ENCODE peak calls at places on chromosome 13, in nine cellular contexts. K is left lung, F is heart right ventricle, I is GM23338, G is endodermal cell, J is cardiac muscle cell, C is uterus, Q is tibial nerve, V is psoas muscle. A is an unnamed sample.

GRCh38 chr13:78589206-78589605 is 14.1 kb downstream of the POU4F1 start:
- DNase-seq in C (no peak), G (peak; percentile 95), V (no peak), I (peak; percentile 94), J (peak; percentile 87), K (no peak), Q (no peak), F (peak; percentile 56), A (no peak)

GRCh38 chr13:47114030-47114429 is 217.2 kb upstream of the HTR2A start:
- DNase-seq in F (no peak), K (no peak), V (no peak), I (no peak), G (no peak), J (no peak), C (no peak), Q (no peak), A (no peak)

GRCh38 chr13:109401307-109401706 is 385.1 kb downstream of the IRS2 start:
- DNase-seq in Q (no peak), F (no peak), K (no peak), C (no peak), I (peak; percentile 51), G (peak; percentile 45), V (no peak), J (no peak), A (no peak)

GRCh38 chr13:37442996-37443395 is 155.6 kb downstream of the POSTN start:
- DNase-seq in C (no peak), J (no peak), Q (no peak), V (no peak), F (no peak), K (no peak), I (no peak), G (no peak), A (no peak)

GRCh38 chr13:20127263-20127562 is 33.6 kb downstream of the GJA3 start:
- DNase-seq in F (no peak), C (no peak), V (no peak), G (no peak), I (no peak), J (no peak), K (no peak), Q (no peak), A (no peak)

GRCh38 chr13:36531746-36532486 is 99.6 kb downstream of the CCNA1 start:
- DNase-seq in G (no peak), Q (peak; percentile 16), V (no peak), C (no peak), K (no peak), J (no peak), I (no peak), F (no peak), A (no peak)

GRCh38 chr13:41900918-41901317 is 60.0 kb downstream of the VWA8 start:
- DNase-seq in I (no peak), F (no peak), V (no peak), K (no peak), G (no peak), J (no peak), C (no peak), Q (no peak), A (no peak)

GRCh38 chr13:113671066-113672001 is 4.3 kb downstream of the GRK1 start:
- DNase-seq in G (peak; percentile 43), V (no peak), J (no peak), F (no peak), I (no peak), C (peak; percentile 11), K (peak; percentile 23), Q (no peak), A (no peak)

GRCh38 chr13:50001287-50001686 is 4.4 kb downstream of the TRIM13 start:
- DNase-seq in K (no peak), F (no peak), I (no peak), V (no peak), Q (no peak), C (no peak), G (no peak), J (no peak), A (no peak)

GRCh38 chr13:105276571-105276970 is 1258.9 kb downstream of the EFNB2 start:
- DNase-seq in V (no peak), F (no peak), K (no peak), Q (no peak), G (no peak), J (peak; percentile 62), I (no peak), C (no peak), A (no peak)

GRCh38 chr13:64239372-64239771 is 2823.7 kb upstream of the PCDH20 start:
- DNase-seq in G (no peak), J (no peak), V (no peak), I (peak; percentile 8), Q (no peak), K (no peak), C (no peak), F (no peak), A (no peak)

GRCh38 chr13:31742102-31742695 is 2.9 kb downstream of the RXFP2 start:
- DNase-seq in F (peak; percentile 44), G (peak; percentile 89), K (peak; percentile 55), J (peak; percentile 77), V (peak; percentile 34), I (peak; percentile 87), C (peak; percentile 72), Q (peak; percentile 74), A (peak; percentile 62)

DNA sequence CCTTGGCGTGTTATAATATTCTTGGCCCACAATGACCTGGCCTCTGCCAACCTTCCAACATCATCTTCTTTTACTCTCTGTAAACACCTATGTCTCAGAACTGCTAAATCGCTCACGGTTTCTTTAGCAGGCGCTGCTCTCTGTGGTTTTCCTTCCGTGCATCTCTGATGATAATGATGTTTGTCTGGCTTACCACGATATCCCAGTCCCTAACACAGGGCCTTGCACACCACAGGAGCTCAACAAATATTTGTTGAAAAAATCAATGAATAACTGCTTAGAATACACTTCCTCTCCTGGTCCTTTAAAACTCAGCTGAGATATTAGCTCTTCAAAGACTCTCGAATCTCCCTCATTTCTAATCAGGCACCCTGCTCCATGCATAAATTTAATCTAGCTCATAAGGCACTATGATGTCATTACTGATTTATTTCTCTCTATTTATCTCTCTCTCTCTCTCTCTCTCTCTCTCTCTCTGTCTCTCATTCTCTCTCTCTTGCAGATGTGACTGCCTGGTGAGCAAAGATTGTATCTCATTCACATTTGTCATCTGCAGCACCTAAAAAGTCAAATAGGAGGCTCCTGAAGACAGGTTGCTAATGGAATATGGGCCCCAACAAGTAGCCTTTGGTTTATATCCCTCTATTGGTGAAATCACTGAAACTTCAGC is 206.4 kb downstream of the NHLRC3 start:
- DNase-seq in J (no peak), K (no peak), C (no peak), I (no peak), F (no peak), G (no peak), V (no peak), Q (no peak), A (no peak)
- H3K4me1 ChIP-seq in J (peaks cover 5% of the 10 kb centered on the region), K (no peaks in the 10 kb centered on the region), C (no peaks in the 10 kb centered on the region), I (no peaks in the 10 kb centered on the region), F (no peaks in the 10 kb centered on the region), G (no peaks in the 10 kb centered on the region), V (no peaks in the 10 kb centered on the region), Q (no peaks in the 10 kb centered on the region), A (no peaks in the 10 kb centered on the region)

GRCh38 chr13:62473190-62473943 is 1057.7 kb upstream of the PCDH20 start:
- DNase-seq in G (no peak), K (no peak), C (no peak), J (no peak), I (peak; percentile 9), V (no peak), Q (no peak), F (no peak), A (no peak)

GRCh38 chr13:62473944-62474237 is 1058.2 kb upstream of the PCDH20 start:
- DNase-seq in V (no peak), C (no peak), G (peak; percentile 51), F (no peak), J (no peak), Q (no peak), K (no peak), I (no peak), A (no peak)
- H3K4me3 ChIP-seq in V (no peak overlapping the region), C (no peak overlapping the region), G (peak overlapping the region; percentile 61), F (no peak overlapping the region), J (no peak overlapping the region), Q (no peak overlapping the region), K (no peak overlapping the region), I (no peak overlapping the region), A (no peak overlapping the region)

GRCh38 chr13:98105929-98106336 is 37.0 kb upstream of the FARP1 start:
- DNase-seq in V (no peak), K (no peak), C (no peak), I (no peak), J (no peak), Q (no peak), F (peak; percentile 22), G (no peak), A (no peak)

GRCh38 chr13:98099627-98100026 is 43.3 kb upstream of the FARP1 start:
- DNase-seq in I (no peak), Q (no peak), J (no peak), K (no peak), F (no peak), G (no peak), V (no peak), C (no peak), A (no peak)

GRCh38 chr13:98108330-98108729 is 34.6 kb upstream of the FARP1 start:
- DNase-seq in V (no peak), Q (no peak), G (no peak), F (no peak), K (no peak), C (no peak), I (no peak), J (no peak), A (no peak)

GRCh38 chr13:98103531-98103930 is 39.4 kb upstream of the FARP1 start:
- DNase-seq in V (no peak), G (no peak), Q (no peak), I (no peak), C (no peak), F (no peak), J (no peak), K (no peak), A (no peak)

DNA sequence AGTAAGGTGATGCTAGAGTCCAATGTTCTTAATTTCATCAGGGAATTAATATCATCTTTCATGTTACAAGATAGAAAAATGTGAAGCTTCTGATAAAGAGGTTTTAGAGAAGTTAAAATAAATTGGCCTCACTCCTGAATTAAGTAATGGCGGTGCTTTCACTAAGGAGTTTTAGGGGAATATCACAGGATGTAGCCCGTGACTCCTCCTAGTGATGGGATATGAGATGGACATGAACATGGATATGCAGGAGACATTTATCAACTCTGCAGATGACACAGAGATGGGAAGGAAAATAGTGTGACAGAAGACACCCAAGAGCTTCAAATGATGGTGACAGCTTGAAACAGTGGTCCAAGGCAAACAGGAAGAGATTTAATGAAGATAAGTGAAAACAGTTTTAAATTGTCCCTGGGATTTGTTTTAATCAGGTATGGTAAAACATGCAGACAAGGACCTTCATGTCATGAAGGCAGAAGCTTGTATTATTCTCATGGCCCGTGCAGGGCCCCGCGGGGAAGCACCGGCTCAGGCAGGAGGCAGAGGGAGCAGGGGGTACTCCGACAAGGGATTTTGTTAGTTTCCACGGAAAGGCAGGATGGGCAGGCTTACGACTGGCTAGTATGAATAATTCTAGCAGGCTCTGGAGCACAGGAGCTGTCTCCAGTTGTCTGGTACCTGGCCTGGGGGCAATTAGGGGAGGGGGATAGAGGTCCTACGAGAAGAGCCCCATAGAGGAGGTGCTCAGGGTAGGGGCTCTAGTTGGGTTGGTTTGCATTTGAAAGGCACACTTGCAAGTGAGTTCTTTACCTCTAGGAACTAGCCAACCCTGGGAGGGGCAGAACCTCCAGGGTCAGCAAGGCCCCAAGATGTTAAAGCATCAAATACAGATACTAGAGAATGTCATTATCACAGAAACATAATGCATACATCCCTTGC is 38.7 kb upstream of the FARP1 start:
- DNase-seq in G (no peak), I (peak; percentile 27), K (no peak), J (no peak), C (no peak), F (no peak), Q (no peak), V (no peak), A (no peak)
- TF ChIP-seq CTCF in G (peak; percentile 63), I (peak; percentile 30), K (no peak), J (no peak), C (no peak), F (no peak), Q (no peak), V (no peak), A (no peak)

GRCh38 chr13:112444001-112444311 is 67.8 kb downstream of the SPACA7 start:
- DNase-seq in F (peak; percentile 62), V (peak; percentile 43), G (peak; percentile 97), I (peak; percentile 90), J (peak; percentile 79), K (no peak), C (no peak), Q (peak; percentile 55), A (no peak)
- H3K4me1 ChIP-seq in F (no peaks in the 10 kb centered on the region), V (no peaks in the 10 kb centered on the region), G (no peaks in the 10 kb centered on the region), I (no peaks in the 10 kb centered on the region), J (no peaks in the 10 kb centered on the region), K (no peaks in the 10 kb centered on the region), C (no peaks in the 10 kb centered on the region), Q (no peaks in the 10 kb centered on the region), A (no peaks in the 10 kb centered on the region)

A was measured in CD8-positive, alpha-beta T cell.